ENCODE peak calls at places on chromosomes 2 and 18, in four cellular contexts. N is A549, Z is endothelial cell of umbilical vein, G is K562. I is an unnamed sample.

GRCh38 chr2:10185046-10185445 is 62.5 kb downstream of the RRM2 start:
- DNase-seq in N (no peak), Z (peak), G (no peak), I (no peak)

GRCh38 chr2:102726128-102727087 is 35.4 kb upstream of the TMEM182 start:
- DNase-seq in N (no peak), Z (no peak), G (no peak), I (no peak)

GRCh38 chr2:96832751-96833507 is 10.9 kb downstream of the ANKRD23 start:
- DNase-seq in N (peak), Z (no peak), G (no peak), I (no peak)

GRCh38 chr2:196059491-196059960 is 9.1 kb downstream of the DNAH7 start:
- DNase-seq in N (no peak), Z (peak), G (no peak), I (no peak)

GRCh38 chr18:10329116-10329515 is 125.3 kb upstream of the APCDD1 start:
- DNase-seq in N (no peak), Z (no peak), G (no peak), I (no peak)

GRCh38 chr18:2480536-2480935 is 90.8 kb downstream of the METTL4 start:
- DNase-seq in N (no peak), Z (no peak), G (no peak), I (no peak)

GRCh38 chr18:47560693-47561092 is 309.2 kb upstream of the SKOR2 start:
- DNase-seq in N (no peak), Z (no peak), G (no peak), I (no peak)

GRCh38 chr2:46179037-46179621 is 118.1 kb upstream of the EPAS1 start:
- DNase-seq in N (no peak), Z (peak), G (peak), I (peak)

GRCh38 chr2:219402665-219403515 is 15.2 kb upstream of the DNPEP start:
- DNase-seq in N (peak), Z (peak), G (peak), I (peak)

GRCh38 chr18:76495435-76496199 is 575 bp upstream of the ZNF516 start:
- DNase-seq in N (peak), Z (no peak), G (no peak), I (peak)

GRCh38 chr2:174694196-174694878 is 69.9 kb downstream of the CHRNA1 start:
- DNase-seq in N (no peak), Z (no peak), G (no peak), I (no peak)

GRCh38 chr2:222494104-222494739 is 69.9 kb downstream of the SGPP2 start:
- DNase-seq in N (no peak), Z (no peak), G (no peak), I (no peak)

GRCh38 chr2:98561902-98562695 is 46.2 kb downstream of the COA5 start:
- DNase-seq in N (no peak), Z (no peak), G (no peak), I (no peak)

GRCh38 chr2:161990741-161991140 is 83.3 kb downstream of the DPP4 start:
- DNase-seq in N (no peak), Z (no peak), G (no peak), I (peak)

GRCh38 chr2:235546436-235546835 is 52.6 kb downstream of the AGAP1 start:
- DNase-seq in N (no peak), Z (no peak), G (no peak), I (no peak)

GRCh38 chr2:75021672-75022071 is 63.2 kb downstream of the POLE4 start:
- DNase-seq in N (no peak), Z (no peak), G (no peak), I (no peak)

GRCh38 chr18:49843131-49843530 is 29.8 kb upstream of the ACAA2 start:
- DNase-seq in N (no peak), Z (no peak), G (no peak), I (no peak)

GRCh38 chr18:65788373-65788772 is 37.6 kb downstream of the CDH7 start:
- DNase-seq in N (no peak), Z (no peak), G (no peak), I (no peak)

GRCh38 chr2:85748039-85748438 is 5.8 kb upstream of the ATOH8 start:
- DNase-seq in N (no peak), Z (no peak), G (no peak), I (peak)

GRCh38 chr2:20577495-20578235 is 73.2 kb downstream of the HS1BP3 start:
- DNase-seq in N (no peak), Z (peak), G (no peak), I (no peak)

GRCh38 chr2:230268606-230269222 is 43.2 kb downstream of the SP140 start:
- DNase-seq in N (no peak), Z (no peak), G (no peak), I (no peak)

GRCh38 chr2:119827866-119828507 is 68.3 kb downstream of the PTPN4 start:
- DNase-seq in N (no peak), Z (no peak), G (no peak), I (no peak)

GRCh38 chr2:1769703-1770422 is 25.5 kb upstream of the PXDN start:
- DNase-seq in N (peak), Z (peak), G (peak), I (peak)

GRCh38 chr2:108575132-108575966 is 41.1 kb downstream of the LIMS1 start:
- DNase-seq in N (no peak), Z (no peak), G (no peak), I (no peak)

GRCh38 chr2:97707428-97708380 is 5.7 kb upstream of the ZAP70 start:
- DNase-seq in N (no peak), Z (no peak), G (no peak), I (peak)

GRCh38 chr18:6059551-6059950 is 164.2 kb upstream of the TMEM200C start:
- DNase-seq in N (no peak), Z (no peak), G (no peak), I (no peak)
- TF ChIP-seq MYC in N (no peak), Z (no peak), G (no peak), I (no peak)

GRCh38 chr2:65382776-65383357 is 49.5 kb downstream of the SPRED2 start:
- DNase-seq in N (peak), Z (no peak), G (peak), I (peak)
- H3K4me3 ChIP-seq in N (no peak), Z (no peak), G (no peak), I (peak)

GRCh38 chr18:62189208-62189607 is 2.2 kb downstream of the RELCH start:
- DNase-seq in N (no peak), Z (no peak), G (no peak), I (no peak)

GRCh38 chr18:62182220-62182619 is 4.6 kb downstream of the PIGN start:
- DNase-seq in N (no peak), Z (no peak), G (no peak), I (peak)

GRCh38 chr18:62183578-62184195 is 3.2 kb downstream of the PIGN start:
- DNase-seq in N (peak), Z (peak), G (peak), I (peak)

GRCh38 chr18:62186656-62187542 is at the start of the genes PIGN and RELCH:
- DNase-seq in N (peak), Z (peak), G (peak), I (peak)

GRCh38 chr18:62187543-62188378 is 706 bp downstream of the RELCH start:
- DNase-seq in N (no peak), Z (peak), G (peak), I (peak)
- TF ChIP-seq POLR2A in N (no peak), Z (no peak), G (no peak), I (no peak)

GRCh38 chr2:212528106-212528856 is 10.3 kb downstream of the ERBB4 start:
- DNase-seq in N (no peak), Z (no peak), G (no peak), I (no peak)
- TF ChIP-seq MYC in N (no peak), Z (no peak), G (no peak), I (no peak)

GRCh38 chr18:26483633-26484032 is 64.7 kb downstream of the KCTD1 start:
- DNase-seq in N (no peak), Z (no peak), G (no peak), I (peak)

GRCh38 chr18:26479686-26480079 is 68.7 kb downstream of the KCTD1 start:
- DNase-seq in N (no peak), Z (no peak), G (no peak), I (no peak)

GRCh38 chr18:26482567-26482966 is 65.8 kb downstream of the KCTD1 start:
- DNase-seq in N (no peak), Z (no peak), G (no peak), I (no peak)

GRCh38 chr18:26479065-26479685 is 69.2 kb downstream of the KCTD1 start:
- DNase-seq in N (no peak), Z (no peak), G (no peak), I (no peak)

GRCh38 chr18:26480897-26481795 is 67.2 kb downstream of the KCTD1 start:
- DNase-seq in N (peak), Z (peak), G (no peak), I (no peak)
- H3K4me3 ChIP-seq in N (no peak), Z (no peak), G (no peak), I (no peak)